ENCODE peak calls at places on chromosomes 13 and 19, in five cellular contexts. C, D, E, Q and O are unnamed samples.

GRCh38 chr19:35352177-35352447 is 4.4 kb downstream of the FFAR1 start:
- DNase-seq in E (no peak), D (no peak), C (no peak), Q (no peak), O (no peak)

GRCh38 chr19:7382694-7383093 is 34.0 kb downstream of the ARHGEF18 start:
- DNase-seq in D (no peak), C (no peak), Q (no peak), E (no peak), O (no peak)

GRCh38 chr19:48629297-48629598 is 7.9 kb downstream of the DBP start:
- DNase-seq in Q (no peak), C (no peak), D (peak), E (no peak), O (no peak)

GRCh38 chr19:55647732-55648656 is at the start of gene CCDC106:
- DNase-seq in Q (peak), C (peak), E (peak), D (peak), O (peak)

GRCh38 chr13:45674908-45675307 is 27.2 kb upstream of the CBY2 start:
- DNase-seq in E (no peak), C (peak), D (no peak), Q (no peak), O (peak)

GRCh38 chr19:57560049-57560491 is 407 bp upstream of the ZNF550 start:
- DNase-seq in Q (peak), C (peak), D (no peak), E (no peak), O (peak)

GRCh38 chr19:9075064-9075964 is 11.5 kb upstream of the OR1M1 start:
- DNase-seq in D (peak), Q (peak), C (peak), E (peak), O (peak)

GRCh38 chr13:98103531-98103930 is 39.4 kb upstream of the FARP1 start:
- DNase-seq in C (no peak), Q (no peak), E (no peak), D (no peak), O (peak)

GRCh38 chr19:42288881-42289555 is 12.9 kb upstream of the PRR19 start:
- DNase-seq in Q (no peak), C (no peak), D (no peak), E (no peak), O (no peak)

GRCh38 chr13:27644302-27644701 is 22.6 kb downstream of the POLR1D start:
- DNase-seq in D (no peak), C (peak), E (no peak), Q (no peak), O (peak)

GRCh38 chr13:31053098-31053497 is 108.6 kb downstream of the HSPH1 start:
- DNase-seq in E (no peak), Q (peak), C (no peak), D (no peak), O (peak)

GRCh38 chr13:90415902-90416301 is 931.6 kb upstream of the MIR17HG start:
- DNase-seq in C (no peak), E (no peak), D (no peak), Q (no peak), O (no peak)

GRCh38 chr13:54799621-54800226 is 1771.1 kb downstream of the OLFM4 start:
- DNase-seq in E (no peak), D (no peak), C (no peak), Q (no peak), O (no peak)

GRCh38 chr13:23159205-23159586 is 21.6 kb upstream of the SGCG start:
- DNase-seq in C (peak), D (no peak), E (peak), Q (peak), O (peak)

GRCh38 chr13:37492741-37493514 is 105.6 kb downstream of the POSTN start:
- DNase-seq in D (no peak), E (no peak), C (peak), Q (no peak), O (peak)

GRCh38 chr13:66312312-66313087 is 917.6 kb downstream of the PCDH9 start:
- DNase-seq in C (peak), E (no peak), D (no peak), Q (no peak), O (peak)

GRCh38 chr19:30209617-30210600 is 162.3 kb upstream of the ZNF536 start:
- DNase-seq in E (no peak), D (no peak), C (no peak), Q (no peak), O (no peak)

GRCh38 chr19:16698914-16699313 is 20.7 kb upstream of the NWD1 start:
- DNase-seq in C (peak), Q (peak), D (no peak), E (no peak), O (no peak)

GRCh38 chr13:25902946-25903345 is 148.9 kb downstream of the SHISA2 start:
- DNase-seq in D (no peak), E (no peak), C (no peak), Q (no peak), O (no peak)

GRCh38 chr13:99985243-99985874 is 3.8 kb downstream of the ZIC2 start:
- DNase-seq in Q (no peak), E (no peak), D (no peak), C (no peak), O (no peak)

GRCh38 chr19:46731007-46731501 is 14.1 kb upstream of the PRKD2 start:
- DNase-seq in D (peak), C (peak), E (peak), Q (no peak), O (peak)

GRCh38 chr13:36913463-36913862 is 6.6 kb downstream of the SMAD9 start:
- DNase-seq in E (no peak), D (no peak), C (no peak), Q (no peak), O (no peak)

GRCh38 chr13:79904581-79904980 is 423.6 kb downstream of the NDFIP2 start:
- DNase-seq in Q (no peak), E (no peak), C (no peak), D (no peak), O (no peak)

GRCh38 chr19:18672606-18673337 is 10.7 kb upstream of the CRTC1 start:
- DNase-seq in D (no peak), C (peak), E (no peak), Q (no peak), O (peak)

GRCh38 chr13:29465741-29466293 is 129.7 kb downstream of the SLC7A1 start:
- DNase-seq in C (peak), E (peak), D (no peak), Q (peak), O (peak)

GRCh38 chr13:91185294-91185863 is 162.1 kb upstream of the MIR17HG start:
- DNase-seq in C (peak), Q (no peak), E (no peak), D (no peak), O (no peak)

GRCh38 chr19:16156904-16157303 is 13.4 kb downstream of the HSH2D start:
- DNase-seq in D (no peak), C (no peak), E (no peak), Q (no peak), O (no peak)

GRCh38 chr13:29529755-29530154 is 65.7 kb downstream of the SLC7A1 start:
- DNase-seq in D (no peak), E (no peak), C (no peak), Q (no peak), O (no peak)

GRCh38 chr19:14337510-14337909 is 43.7 kb upstream of the ADGRE5 start:
- DNase-seq in E (peak), D (no peak), C (peak), Q (no peak), O (no peak)

GRCh38 chr19:14328406-14328805 is 52.8 kb upstream of the ADGRE5 start:
- DNase-seq in D (no peak), E (no peak), C (no peak), Q (no peak), O (no peak)

GRCh38 chr19:14333101-14333871 is 48.0 kb upstream of the ADGRE5 start:
- DNase-seq in E (peak), D (no peak), Q (peak), C (peak), O (no peak)
- H3K4me3 ChIP-seq in E (peak), D (peak), Q (peak), C (peak), O (peak)

GRCh38 chr19:2721570-2722540 is 683 bp upstream of the DIRAS1 start:
- DNase-seq in E (no peak), C (no peak), D (no peak), Q (no peak), O (no peak)
- H3K4me3 ChIP-seq in E (peak), C (no peak), D (peak), Q (peak), O (peak)

GRCh38 chr19:49687150-49687549 is 2.2 kb upstream of the ADM5 start:
- DNase-seq in C (no peak), Q (no peak), E (no peak), D (no peak), O (no peak)
- H3K4me3 ChIP-seq in C (no peak), Q (no peak), E (no peak), D (peak), O (no peak)

GRCh38 chr19:11560404-11560988 is 1.5 kb upstream of the ELOF1 start:
- DNase-seq in C (peak), D (no peak), Q (no peak), E (peak), O (peak)
- H3K4me3 ChIP-seq in C (no peak), D (peak), Q (no peak), E (no peak), O (no peak)

GRCh38 chr13:49908637-49909036 is 27.5 kb downstream of the SPRYD7 start:
- DNase-seq in D (no peak), E (no peak), Q (no peak), C (no peak), O (no peak)

GRCh38 chr13:49904729-49905456 is 31.2 kb downstream of the SPRYD7 start:
- DNase-seq in E (no peak), C (no peak), Q (no peak), D (no peak), O (no peak)
- H3K4me3 ChIP-seq in E (no peak), C (no peak), Q (no peak), D (no peak), O (no peak)

DNA sequence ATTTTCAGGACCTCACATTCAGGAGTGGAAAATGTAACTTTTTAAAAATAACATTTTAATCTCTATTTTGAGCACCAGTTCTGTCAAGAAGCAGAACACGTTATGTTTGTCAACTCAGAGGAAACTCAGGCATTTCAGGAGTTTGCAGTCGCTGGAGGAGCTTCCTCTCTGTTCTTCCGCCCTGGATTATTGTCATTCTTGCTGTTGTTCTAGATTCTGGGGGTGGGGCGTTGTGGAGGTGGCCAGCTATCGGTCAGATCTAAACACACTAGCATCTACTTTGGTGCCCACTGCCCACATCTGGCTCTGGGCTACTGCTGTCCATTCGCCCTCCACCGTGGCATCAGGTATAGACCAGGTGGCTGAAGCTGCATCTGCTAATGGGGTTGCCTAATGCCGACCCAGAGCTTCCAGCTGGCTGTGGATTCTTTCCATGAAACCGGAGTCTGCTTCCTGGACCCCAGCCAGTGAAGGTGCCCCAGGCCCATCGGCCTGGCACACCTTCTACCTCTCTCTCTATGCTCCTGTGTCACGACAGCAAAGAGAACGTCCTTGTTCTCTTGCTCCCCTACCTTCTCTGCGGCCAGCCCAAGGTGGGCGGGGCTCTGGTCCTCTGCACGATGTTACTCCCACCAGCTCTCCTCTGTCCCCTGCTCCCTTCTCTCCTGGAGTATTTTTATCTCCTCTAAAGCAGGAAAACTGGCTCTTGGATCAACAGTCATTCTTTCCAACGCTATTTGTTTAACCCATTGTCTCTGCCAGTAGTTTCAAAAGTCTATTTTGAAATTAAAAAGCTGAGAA is 36.6 kb upstream of the DGKH start:
- DNase-seq in E (no peak), D (no peak), C (no peak), Q (peak), O (no peak)
- H3K4me3 ChIP-seq in E (no peak), D (no peak), C (no peak), Q (peak), O (no peak)